ENCODE peak calls at places on chromosomes 4 and X, in five cellular contexts. C is germinal center; F is effector memory CD8-positive, alpha-beta T cell; A is tibial nerve; J is T-cell. Y is an unnamed sample.

GRCh38 chr4:100569196-100569595 is 51.4 kb upstream of the EMCN start:
- DNase-seq in F (no peak), C (no peak), A (no peak), J (no peak), Y (no peak)

GRCh38 chr4:109278594-109279031 is 23.8 kb downstream of the COL25A1 start:
- DNase-seq in A (no peak), F (no peak), C (peak), J (no peak), Y (no peak)

GRCh38 chr4:113101669-113102068 is 52.2 kb downstream of the ANK2 start:
- DNase-seq in A (no peak), F (no peak), J (no peak), C (no peak), Y (no peak)

GRCh38 chr4:16226816-16227461 is 668 bp upstream of the TAPT1 start:
- DNase-seq in J (peak), A (peak), F (peak), C (peak), Y (peak)

GRCh38 chr4:108527729-108528128 is 92.6 kb upstream of the RPL34 start:
- DNase-seq in A (no peak), F (peak), J (no peak), C (no peak), Y (no peak)

GRCh38 chr4:815464-816146 is 10.3 kb downstream of the CPLX1 start:
- DNase-seq in A (no peak), J (no peak), C (no peak), F (no peak), Y (no peak)

GRCh38 chr4:128649161-128649560 is 160.3 kb upstream of the JADE1 start:
- DNase-seq in A (no peak), C (no peak), J (no peak), F (no peak), Y (no peak)

GRCh38 chr4:25180524-25181131 is 20.4 kb upstream of the SEPSECS start:
- DNase-seq in F (peak), J (no peak), A (no peak), C (peak), Y (no peak)

GRCh38 chr4:136725286-136726081 is 806.8 kb downstream of the PCDH18 start:
- DNase-seq in J (no peak), C (no peak), A (no peak), F (no peak), Y (no peak)

GRCh38 chrX:115960440-115961084 is 210.0 kb upstream of the AGTR2 start:
- DNase-seq in C (no peak), J (no peak), F (no peak), A (no peak), Y (no peak)

GRCh38 chrX:107894038-107894437 is 68.4 kb downstream of the MID2 start:
- DNase-seq in J (no peak), A (no peak), F (peak), C (peak), Y (no peak)

GRCh38 chrX:151510203-151510602 is 53.3 kb upstream of the PASD1 start:
- DNase-seq in F (no peak), A (no peak), C (no peak), J (no peak), Y (no peak)

GRCh38 chrX:3175659-3176438 is 134.6 kb downstream of the ARSF start:
- DNase-seq in C (no peak), A (no peak), J (no peak), F (no peak), Y (no peak)

GRCh38 chr4:168848112-168848511 is 161.9 kb downstream of the CBR4 start:
- DNase-seq in A (no peak), J (no peak), C (no peak), F (no peak), Y (no peak)

GRCh38 chrX:40176256-40176978 is 78.7 kb upstream of the BCOR start:
- DNase-seq in C (peak), J (peak), A (no peak), F (peak), Y (no peak)

GRCh38 chr4:98939892-98940298 is 11.0 kb upstream of the EIF4E start:
- DNase-seq in A (no peak), J (no peak), C (peak), F (peak), Y (peak)

GRCh38 chr4:41430796-41431195 is 107.2 kb upstream of the LIMCH1 start:
- DNase-seq in F (no peak), A (no peak), J (no peak), C (no peak), Y (no peak)

GRCh38 chr4:183008492-183008891 is 90.6 kb upstream of the WWC2 start:
- DNase-seq in C (no peak), F (no peak), J (no peak), A (no peak), Y (no peak)

GRCh38 chr4:62548108-62548524 is 1348.0 kb downstream of the ADGRL3 start:
- DNase-seq in J (no peak), C (no peak), F (no peak), A (no peak), Y (no peak)

Y was measured in esophagus muscularis mucosa.